ENCODE peak calls at places on chromosomes 1 and 21, in four cellular contexts. M is HT1080, N is left lung, C is GM20000. G is an unnamed sample.

GRCh38 chr1:53732912-53733317 is 6.0 kb downstream of the GLIS1 start:
- DNase-seq in N (no peak), C (no peak), M (peak), G (no peak)

GRCh38 chr1:118788372-118788955 is 199.7 kb downstream of the TBX15 start:
- DNase-seq in M (peak), N (no peak), C (no peak), G (no peak)

GRCh38 chr21:40433575-40433974 is 413.4 kb downstream of the DSCAM start:
- DNase-seq in C (no peak), M (no peak), N (no peak), G (no peak)

GRCh38 chr1:56938636-56939035 is 27.2 kb downstream of the C8B start:
- DNase-seq in N (no peak), M (no peak), C (no peak), G (peak)

GRCh38 chr21:38888956-38889605 is 83.4 kb downstream of the ETS2 start:
- DNase-seq in C (no peak), M (no peak), N (no peak), G (no peak)

GRCh38 chr1:184941094-184941733 is 33.1 kb downstream of the NIBAN1 start:
- DNase-seq in N (no peak), C (no peak), M (no peak), G (no peak)

GRCh38 chr1:244645414-244645813 is 7.5 kb upstream of the DESI2 start:
- DNase-seq in N (no peak), C (no peak), M (no peak), G (no peak)

GRCh38 chr1:198775606-198776005 is 136.8 kb downstream of the PTPRC start:
- DNase-seq in N (peak), C (no peak), M (peak), G (no peak)

GRCh38 chr21:46297311-46298082 is 11.4 kb downstream of the YBEY start:
- DNase-seq in C (no peak), M (no peak), N (peak), G (no peak)

GRCh38 chr1:223837687-223838086 is 8.1 kb downstream of the TP53BP2 start:
- DNase-seq in C (no peak), M (no peak), N (no peak), G (no peak)

GRCh38 chr1:97826820-97827219 is 94.0 kb downstream of the DPYD start:
- DNase-seq in C (no peak), M (no peak), N (no peak), G (no peak)

GRCh38 chr1:101846820-101847219 is 149.9 kb downstream of the OLFM3 start:
- DNase-seq in M (no peak), N (peak), C (no peak), G (peak)

GRCh38 chr1:219555802-219556201 is 57.1 kb downstream of the ZC3H11B start:
- DNase-seq in C (no peak), N (no peak), M (peak), G (no peak)

GRCh38 chr1:209105769-209106168 is 477.7 kb upstream of the CAMK1G start:
- DNase-seq in N (no peak), M (no peak), C (no peak), G (no peak)

GRCh38 chr1:17852383-17852782 is 97.2 kb downstream of the ACTL8 start:
- DNase-seq in N (no peak), C (no peak), M (no peak), G (no peak)

GRCh38 chr1:117754061-117754969 is 148.5 kb downstream of the TENT5C start:
- DNase-seq in C (peak), M (peak), N (no peak), G (peak)

GRCh38 chr1:109513110-109513702 is 3.7 kb upstream of the AMIGO1 start:
- DNase-seq in M (no peak), N (no peak), C (no peak), G (no peak)

GRCh38 chr1:1080122-1080753 is 6.1 kb upstream of the RNF223 start:
- DNase-seq in C (peak), N (peak), M (no peak), G (no peak)

GRCh38 chr1:12621346-12622320 is 3.6 kb upstream of the DHRS3 start:
- DNase-seq in M (no peak), N (no peak), C (no peak), G (no peak)

GRCh38 chr1:209103135-209103534 is 480.4 kb upstream of the CAMK1G start:
- DNase-seq in M (no peak), C (peak), N (no peak), G (peak)

GRCh38 chr1:208065862-208066261 is 154.9 kb upstream of the CD34 start:
- DNase-seq in C (no peak), M (no peak), N (no peak), G (no peak)

GRCh38 chr1:15332525-15332924 is 77.2 kb upstream of the EFHD2 start:
- DNase-seq in N (no peak), C (no peak), M (no peak), G (no peak)

GRCh38 chr1:227094249-227094966 is 154.3 kb downstream of the COQ8A start:
- DNase-seq in C (no peak), M (no peak), N (no peak), G (no peak)

GRCh38 chr1:78617615-78618026 is 2.6 kb upstream of the IFI44L start:
- DNase-seq in C (peak), N (peak), M (peak), G (no peak)

GRCh38 chr1:98919211-98919610 is 85.5 kb downstream of the PLPPR5 start:
- DNase-seq in M (no peak), N (no peak), C (no peak), G (no peak)

GRCh38 chr1:154474802-154475201 is 27.2 kb upstream of the TDRD10 start:
- DNase-seq in M (peak), C (no peak), N (no peak), G (no peak)

GRCh38 chr1:203153989-203154821 is 21.4 kb downstream of the MYBPH start:
- DNase-seq in N (no peak), C (no peak), M (peak), G (no peak)

GRCh38 chr21:34836103-34836932 is 167.5 kb downstream of the CLIC6 start:
- DNase-seq in M (peak), C (no peak), N (peak), G (no peak)

GRCh38 chr1:204102029-204102611 is 29.2 kb downstream of the SOX13 start:
- DNase-seq in N (no peak), M (no peak), C (no peak), G (no peak)

GRCh38 chr1:22275211-22275610 is 132.3 kb upstream of the WNT4 start:
- DNase-seq in C (no peak), M (no peak), N (no peak), G (no peak)